ENCODE peak calls at places on chromosome 18, in ten cellular contexts. H, M, K, L, P, J, Q, R, C and I are unnamed samples.

GRCh38 chr18:63890950-63891304 is 3.4 kb downstream of the SERPINB2 start:
- DNase-seq in P (peak), L (no peak), M (no peak), K (no peak), J (no peak), H (no peak), R (no peak), Q (no peak), C (no peak), I (no peak)

GRCh38 chr18:78582131-78582789 is 397.4 kb upstream of the SALL3 start:
- DNase-seq in H (no peak), L (no peak), K (no peak), J (no peak), P (no peak), C (no peak), R (no peak), M (no peak), Q (peak), I (no peak)

GRCh38 chr18:4391859-4392258 is 63.2 kb downstream of the DLGAP1 start:
- DNase-seq in K (peak), Q (no peak), C (no peak), R (no peak), J (no peak), H (no peak), M (no peak), P (no peak), L (no peak), I (no peak)

GRCh38 chr18:35458677-35459441 is 38.9 kb downstream of the INO80C start:
- DNase-seq in K (no peak), Q (peak), R (peak), C (no peak), H (peak), M (no peak), L (no peak), J (no peak), P (peak), I (peak)

GRCh38 chr18:77316641-77317040 is 67.0 kb downstream of the GALR1 start:
- DNase-seq in L (no peak), Q (no peak), P (no peak), C (no peak), K (no peak), R (no peak), M (no peak), H (no peak), J (no peak), I (no peak)

GRCh38 chr18:400466-400865 is 100.0 kb downstream of the COLEC12 start:
- DNase-seq in C (no peak), H (no peak), L (no peak), J (no peak), M (no peak), P (no peak), K (no peak), R (no peak), Q (no peak), I (no peak)

GRCh38 chr18:59957957-59958356 is 58.2 kb downstream of the PMAIP1 start:
- DNase-seq in Q (no peak), H (no peak), J (no peak), C (peak), R (peak), P (peak), K (peak), M (no peak), L (peak), I (peak)

GRCh38 chr18:2188258-2188657 is 383.0 kb downstream of the METTL4 start:
- DNase-seq in K (no peak), H (no peak), C (no peak), Q (no peak), R (no peak), L (no peak), P (no peak), M (no peak), J (no peak), I (no peak)

GRCh38 chr18:63143246-63143847 is 176.2 kb downstream of the BCL2 start:
- DNase-seq in J (no peak), C (no peak), K (no peak), L (no peak), M (no peak), H (no peak), P (no peak), R (no peak), Q (no peak), I (no peak)

GRCh38 chr18:500230-500555 is 308 bp downstream of the COLEC12 start:
- DNase-seq in J (no peak), L (no peak), Q (no peak), R (peak), P (no peak), C (no peak), K (no peak), M (no peak), H (peak), I (no peak)

GRCh38 chr18:44735071-44735470 is 54.4 kb downstream of the SETBP1 start:
- DNase-seq in Q (no peak), J (no peak), H (no peak), M (no peak), R (no peak), L (no peak), P (no peak), K (no peak), C (no peak), I (no peak)

GRCh38 chr18:23356915-23357421 is 96.1 kb upstream of the RIOK3 start:
- DNase-seq in Q (no peak), M (no peak), L (no peak), K (no peak), R (no peak), J (no peak), H (no peak), C (no peak), P (no peak), I (no peak)

GRCh38 chr18:22613058-22613690 is 195.5 kb upstream of the CTAGE1 start:
- DNase-seq in H (no peak), K (no peak), P (peak), L (no peak), M (no peak), Q (no peak), R (no peak), C (no peak), J (no peak), I (peak)

GRCh38 chr18:9994701-9995100 is 80.9 kb downstream of the VAPA start:
- DNase-seq in Q (no peak), K (no peak), L (no peak), R (no peak), C (no peak), J (no peak), P (no peak), M (no peak), H (no peak), I (no peak)

GRCh38 chr18:78716022-78716421 is 263.6 kb upstream of the SALL3 start:
- DNase-seq in P (no peak), R (no peak), H (peak), C (no peak), Q (no peak), J (no peak), M (no peak), L (no peak), K (no peak), I (no peak)

GRCh38 chr18:36496022-36496421 is 198.5 kb downstream of the FHOD3 start:
- DNase-seq in C (no peak), M (no peak), P (no peak), J (no peak), K (peak), R (no peak), Q (no peak), L (no peak), H (no peak), I (no peak)

GRCh38 chr18:7921938-7922587 is 354.9 kb downstream of the PTPRM start:
- DNase-seq in H (no peak), J (peak), M (no peak), L (no peak), P (peak), C (no peak), Q (no peak), R (no peak), K (no peak), I (no peak)

GRCh38 chr18:22983175-22983574 is 50.0 kb downstream of the RBBP8 start:
- DNase-seq in M (no peak), R (no peak), Q (no peak), H (no peak), J (peak), L (no peak), C (no peak), K (peak), P (peak), I (no peak)

GRCh38 chr18:21439453-21439852 is 161.1 kb downstream of the ESCO1 start:
- DNase-seq in J (peak), P (peak), C (no peak), Q (no peak), L (no peak), R (no peak), K (no peak), M (no peak), H (no peak), I (no peak)

GRCh38 chr18:59114160-59114559 is 25.5 kb upstream of the SEC11C start:
- DNase-seq in R (no peak), L (no peak), M (no peak), C (no peak), Q (no peak), J (no peak), P (no peak), H (no peak), K (no peak), I (no peak)

GRCh38 chr18:57909620-57910019 is 106.5 kb upstream of the ATP8B1 start:
- DNase-seq in M (no peak), H (no peak), J (peak), Q (peak), L (no peak), P (no peak), C (no peak), K (no peak), R (no peak), I (no peak)

GRCh38 chr18:35289293-35290069 is 548 bp downstream of the ZSCAN30 start:
- DNase-seq in L (no peak), P (no peak), Q (no peak), C (no peak), K (peak), J (peak), H (peak), R (no peak), M (no peak), I (peak)

GRCh38 chr18:23143059-23143831 is 8.0 kb downstream of the CABLES1 start:
- DNase-seq in Q (no peak), C (no peak), L (no peak), M (no peak), K (peak), P (no peak), J (peak), H (no peak), R (no peak), I (peak)

GRCh38 chr18:32391126-32391525 is 79.6 kb downstream of the GAREM1 start:
- DNase-seq in R (no peak), Q (no peak), H (no peak), J (no peak), M (no peak), C (no peak), L (no peak), P (no peak), K (no peak), I (no peak)

GRCh38 chr18:7395566-7395965 is 164.7 kb downstream of the LRRC30 start:
- DNase-seq in J (no peak), P (no peak), C (no peak), M (no peak), R (no peak), Q (no peak), K (no peak), L (no peak), H (no peak), I (no peak)

GRCh38 chr18:75418293-75418692 is 9.2 kb downstream of the SMIM21 start:
- DNase-seq in R (no peak), H (no peak), Q (no peak), L (no peak), P (peak), J (no peak), C (no peak), M (no peak), K (no peak), I (no peak)

GRCh38 chr18:79395308-79395640 is 456 bp upstream of the NFATC1 start:
- DNase-seq in J (no peak), R (no peak), C (no peak), H (no peak), P (no peak), M (no peak), K (no peak), L (no peak), Q (no peak), I (no peak)

GRCh38 chr18:70705831-70706416 is 417.1 kb downstream of the SOCS6 start:
- DNase-seq in L (no peak), H (no peak), P (no peak), M (no peak), Q (no peak), J (no peak), K (no peak), R (no peak), C (no peak), I (no peak)

GRCh38 chr18:26875040-26875654 is 9.6 kb upstream of the AQP4 start:
- DNase-seq in J (no peak), H (no peak), M (no peak), K (no peak), R (no peak), Q (no peak), L (no peak), P (no peak), C (no peak), I (no peak)

GRCh38 chr18:25147878-25148488 is 204.0 kb downstream of the ZNF521 start:
- DNase-seq in R (no peak), H (no peak), C (no peak), K (no peak), M (no peak), L (no peak), P (no peak), Q (no peak), J (no peak), I (no peak)

GRCh38 chr18:59547691-59548182 is 149.5 kb downstream of the CCBE1 start:
- DNase-seq in C (no peak), K (no peak), H (no peak), L (no peak), J (no peak), M (no peak), R (no peak), Q (no peak), P (no peak), I (peak)

GRCh38 chr18:75681538-75682115 is 254.1 kb upstream of the SMIM21 start:
- DNase-seq in C (no peak), P (no peak), Q (no peak), J (no peak), H (no peak), R (no peak), K (no peak), L (no peak), M (no peak), I (no peak)

GRCh38 chr18:57447154-57447621 is 12.0 kb downstream of the ONECUT2 start:
- DNase-seq in P (no peak), K (peak), C (no peak), H (no peak), M (no peak), J (no peak), R (no peak), Q (no peak), L (no peak), I (peak)

GRCh38 chr18:75044791-75045190 is 164.1 kb downstream of the PTGR3 start:
- DNase-seq in J (no peak), K (no peak), M (no peak), C (no peak), Q (no peak), H (no peak), L (no peak), P (no peak), R (no peak), I (no peak)

GRCh38 chr18:34880882-34881852 is 160.0 kb upstream of the MAPRE2 start:
- DNase-seq in P (peak), C (no peak), K (no peak), Q (no peak), L (no peak), M (no peak), H (no peak), R (no peak), J (no peak), I (no peak)

GRCh38 chr18:12597775-12598174 is 60.1 kb downstream of the SPIRE1 start:
- DNase-seq in M (no peak), P (peak), R (peak), K (no peak), Q (peak), L (no peak), H (no peak), C (peak), J (peak), I (no peak)
- H3K27ac ChIP-seq in M (no peak), P (peak), R (peak), K (no peak), Q (peak), L (no peak), H (no peak), C (peak), J (peak), I (no peak)

GRCh38 chr18:13318644-13319501 is 100.3 kb downstream of the LDLRAD4 start:
- DNase-seq in J (no peak), H (peak), K (no peak), Q (no peak), L (no peak), P (no peak), R (no peak), C (no peak), M (no peak), I (no peak)

GRCh38 chr18:13316066-13316465 is 97.5 kb downstream of the LDLRAD4 start:
- DNase-seq in R (no peak), H (no peak), L (no peak), J (no peak), K (peak), Q (no peak), P (peak), M (no peak), C (no peak), I (no peak)

GRCh38 chr18:13312515-13312914 is 94.0 kb downstream of the LDLRAD4 start:
- DNase-seq in K (no peak), L (no peak), P (no peak), J (no peak), R (no peak), C (no peak), H (no peak), M (no peak), Q (no peak), I (no peak)

GRCh38 chr18:13313006-13313661 is 94.6 kb downstream of the LDLRAD4 start:
- DNase-seq in J (no peak), M (no peak), K (no peak), L (no peak), R (no peak), H (no peak), Q (no peak), C (no peak), P (no peak), I (no peak)

GRCh38 chr18:13315000-13315399 is 96.4 kb downstream of the LDLRAD4 start:
- DNase-seq in R (no peak), J (no peak), H (no peak), P (no peak), L (no peak), K (no peak), Q (no peak), M (no peak), C (no peak), I (no peak)
- TF ChIP-seq CTCF in R (no peak), J (no peak), H (no peak), P (no peak), L (no peak), K (no peak), Q (no peak), M (no peak), C (no peak), I (no peak)

GRCh38 chr18:41700435-41700834 is 254.6 kb upstream of the PIK3C3 start:
- DNase-seq in Q (no peak), M (no peak), R (no peak), P (no peak), H (no peak), K (no peak), L (no peak), C (no peak), J (no peak), I (no peak)

GRCh38 chr18:41703744-41704530 is 251.1 kb upstream of the PIK3C3 start:
- DNase-seq in P (no peak), C (no peak), Q (no peak), J (no peak), K (no peak), H (no peak), L (no peak), M (no peak), R (no peak), I (no peak)
- H3K27ac ChIP-seq in P (no peak), C (no peak), Q (no peak), J (no peak), K (no peak), H (no peak), L (no peak), M (no peak), R (no peak), I (no peak)

DNA sequence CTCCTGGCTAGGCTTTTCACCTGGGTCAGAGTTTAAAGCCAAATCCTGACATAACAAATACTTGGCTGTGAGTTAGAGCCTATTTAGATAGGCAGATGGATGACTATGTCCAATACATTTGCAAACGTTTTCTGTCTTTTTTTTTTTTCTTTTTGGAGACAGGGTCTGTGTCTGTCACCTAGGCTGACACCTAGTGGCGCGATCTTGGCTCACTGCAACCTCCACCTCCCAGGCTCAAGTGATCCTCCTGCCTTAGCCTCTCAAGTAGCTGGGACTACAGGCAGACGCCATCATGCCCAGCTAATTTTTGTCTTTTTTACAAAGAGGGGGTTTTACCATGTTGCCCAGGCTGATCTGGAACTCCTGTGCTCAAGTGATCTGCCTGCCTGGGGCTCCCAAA is 124.8 kb downstream of the DYM start:
- DNase-seq in H (no peak), R (no peak), P (peak), M (no peak), L (peak), K (peak), J (no peak), C (no peak), Q (no peak), I (no peak)
- TF ChIP-seq CTCF in H (no peak), R (no peak), P (no peak), M (no peak), L (peak), K (peak), J (no peak), C (peak), Q (no peak), I (no peak)

GRCh38 chr18:31232000-31232399 is 69.3 kb upstream of the DSC1 start:
- DNase-seq in J (no peak), P (no peak), R (no peak), C (no peak), K (no peak), M (no peak), Q (no peak), L (no peak), H (no peak), I (no peak)

GRCh38 chr18:31232779-31233424 is 70.2 kb upstream of the DSC1 start:
- DNase-seq in C (no peak), M (no peak), R (no peak), K (no peak), Q (no peak), P (no peak), H (no peak), L (no peak), J (no peak), I (no peak)

GRCh38 chr18:31229829-31230228 is 67.2 kb upstream of the DSC1 start:
- DNase-seq in H (no peak), Q (no peak), P (no peak), K (no peak), C (no peak), L (no peak), M (no peak), J (no peak), R (no peak), I (no peak)

GRCh38 chr18:31227497-31228229 is 65.0 kb upstream of the DSC1 start:
- DNase-seq in R (no peak), J (no peak), P (no peak), K (no peak), L (no peak), Q (no peak), C (no peak), M (no peak), H (no peak), I (no peak)

DNA sequence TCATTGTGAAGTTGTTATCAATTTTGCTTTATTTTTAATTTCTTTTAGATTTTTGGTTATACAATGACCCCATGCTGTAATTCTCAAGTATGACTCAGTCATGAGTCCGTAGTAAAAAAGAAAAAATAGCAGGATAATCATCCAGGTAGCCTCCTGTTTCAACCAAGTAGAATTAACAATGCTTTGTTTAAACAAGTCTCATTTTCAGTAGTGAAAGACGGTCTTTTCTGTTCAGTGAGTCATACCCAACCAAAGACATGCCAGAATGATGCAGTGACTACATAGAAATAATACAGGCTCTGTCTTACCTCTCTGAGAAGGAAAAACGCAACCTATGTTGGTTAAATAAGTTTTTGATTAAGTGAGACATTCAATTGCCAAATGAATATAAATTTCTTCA is 67.8 kb upstream of the DSC1 start:
- DNase-seq in Q (no peak), L (no peak), K (no peak), H (no peak), J (peak), M (no peak), P (peak), C (no peak), R (no peak), I (no peak)
- H3K27ac ChIP-seq in Q (no peak), L (no peak), K (no peak), H (no peak), J (peak), M (peak), P (no peak), C (peak), R (no peak), I (peak)

GRCh38 chr18:40293311-40293710 is 1661.7 kb upstream of the PIK3C3 start:
- DNase-seq in J (no peak), Q (no peak), M (no peak), P (no peak), L (no peak), C (no peak), H (no peak), R (no peak), K (no peak), I (no peak)
- TF ChIP-seq CTCF in J (no peak), Q (no peak), M (no peak), P (no peak), L (peak), C (peak), H (no peak), R (no peak), K (peak), I (peak)

GRCh38 chr18:13610517-13610916 is 115.8 kb downstream of the FAM210A start:
- DNase-seq in H (peak), C (no peak), K (peak), J (no peak), Q (no peak), R (no peak), M (no peak), P (no peak), L (no peak), I (no peak)

GRCh38 chr18:13613099-13613498 is 113.3 kb downstream of the FAM210A start:
- DNase-seq in Q (no peak), R (no peak), K (peak), P (no peak), M (no peak), C (no peak), H (no peak), J (no peak), L (no peak), I (no peak)

GRCh38 chr18:13612111-13612997 is 114.0 kb downstream of the FAM210A start:
- DNase-seq in R (no peak), J (no peak), C (no peak), P (no peak), L (no peak), H (peak), M (peak), K (peak), Q (no peak), I (no peak)

GRCh38 chr18:13611616-13612110 is 114.7 kb downstream of the FAM210A start:
- DNase-seq in K (no peak), C (no peak), H (peak), R (peak), P (no peak), L (no peak), M (no peak), Q (no peak), J (no peak), I (peak)

GRCh38 chr18:13611058-13611615 is 115.2 kb downstream of the FAM210A start:
- DNase-seq in P (no peak), K (peak), L (no peak), M (no peak), R (peak), C (no peak), Q (peak), H (peak), J (no peak), I (no peak)
- H3K27ac ChIP-seq in P (no peak), K (peak), L (no peak), M (peak), R (peak), C (no peak), Q (peak), H (peak), J (no peak), I (peak)